ENCODE peak calls at places on chromosome 22, in eight cellular contexts. B is uterus; Y is activated CD4-positive, CD25-positive, alpha-beta regulatory T cell treated with anti-CD3 and anti-CD28 coated beads, Interleukin-2, amount 50 U/mL, for 16 hours; Q is pulmonary artery endothelial cell; D is activated CD4-positive, alpha-beta T cell treated with anti-CD3 and anti-CD28 coated beads for 1 hour; E is hepatocyte; K is iris pigment epithelial cell; A is A549. C is an unnamed sample.
A peak's percentile ranks its signal among the peaks of the same experiment; 100 is the strongest.

GRCh38 chr22:29820941-29821789 is 16.9 kb downstream of the ASCC2 start:
- DNase-seq in A (peak; percentile 46), D (no peak), Y (no peak), E (peak; percentile 92), B (no peak), K (peak; percentile 97), Q (peak; percentile 68), C (peak; percentile 57)

GRCh38 chr22:38427465-38427864 is 27.5 kb downstream of the KCNJ4 start:
- DNase-seq in E (no peak), Y (no peak), A (no peak), D (no peak), Q (no peak), K (no peak), B (no peak), C (no peak)

GRCh38 chr22:35622132-35622913 is 5.2 kb upstream of the MB start:
- DNase-seq in Q (no peak), E (peak; percentile 39), A (no peak), K (no peak), D (no peak), Y (no peak), B (no peak), C (no peak)

GRCh38 chr22:32764330-32765116 is 37.0 kb upstream of the TIMP3 start:
- DNase-seq in Y (no peak), B (peak; percentile 84), Q (no peak), K (peak; percentile 95), E (peak; percentile 50), D (no peak), A (no peak), C (no peak)

GRCh38 chr22:29079218-29079901 is 6.5 kb downstream of the KREMEN1 start:
- DNase-seq in Q (no peak), K (no peak), B (no peak), D (no peak), E (peak; percentile 37), A (no peak), Y (no peak), C (no peak)

GRCh38 chr22:29353860-29354259 is 34.5 kb downstream of the AP1B1 start:
- DNase-seq in B (no peak), D (no peak), K (no peak), Y (no peak), A (no peak), E (no peak), Q (no peak), C (no peak)

GRCh38 chr22:38474003-38474607 is 6.2 kb downstream of the KDELR3 start:
- DNase-seq in Q (no peak), E (no peak), B (no peak), D (no peak), K (no peak), A (no peak), Y (no peak), C (no peak)

GRCh38 chr22:20118572-20119020 is 1.6 kb upstream of the TRMT2A start:
- DNase-seq in K (no peak), A (no peak), E (no peak), Y (no peak), D (no peak), B (no peak), Q (no peak), C (no peak)

GRCh38 chr22:18998998-18999397 is 62.9 kb upstream of the PRODH start:
- DNase-seq in E (no peak), Q (no peak), Y (no peak), D (no peak), B (no peak), K (no peak), A (no peak), C (no peak)

GRCh38 chr22:24883426-24883825 is 63.1 kb downstream of the LHFPL7 start:
- DNase-seq in A (no peak), Y (no peak), D (no peak), Q (no peak), B (no peak), K (no peak), E (no peak), C (no peak)

GRCh38 chr22:24105018-24105360 is 76.3 kb upstream of the SUSD2 start:
- DNase-seq in A (no peak), E (peak; percentile 29), D (no peak), B (no peak), Y (no peak), K (peak; percentile 18), Q (no peak), C (no peak)

GRCh38 chr22:27630754-27631153 is 170.8 kb downstream of the MN1 start:
- DNase-seq in Y (no peak), D (no peak), E (no peak), K (no peak), B (no peak), Q (no peak), A (no peak), C (no peak)

GRCh38 chr22:20776624-20777405 is 2.9 kb downstream of the SERPIND1 start:
- DNase-seq in D (no peak), K (no peak), B (no peak), Y (no peak), A (no peak), Q (no peak), E (no peak), C (no peak)

GRCh38 chr22:50546326-50547230 is 879 bp downstream of the KLHDC7B start:
- DNase-seq in K (no peak), D (no peak), Q (no peak), Y (no peak), A (no peak), B (no peak), E (no peak), C (no peak)

GRCh38 chr22:47592791-47593190 is 830.3 kb downstream of the TBC1D22A start:
- DNase-seq in Q (no peak), E (no peak), B (no peak), Y (no peak), K (no peak), A (no peak), D (no peak), C (no peak)

GRCh38 chr22:25814685-25815084 is 72.7 kb downstream of the MYO18B start:
- DNase-seq in Q (no peak), E (no peak), A (no peak), Y (no peak), K (no peak), D (no peak), B (no peak), C (no peak)

GRCh38 chr22:19776433-19777031 is 16.0 kb downstream of the TBX1 start:
- DNase-seq in B (no peak), Q (no peak), D (no peak), Y (no peak), K (no peak), A (no peak), E (no peak), C (no peak)

GRCh38 chr22:22407061-22407460 is 101.5 kb downstream of the ZNF280B start:
- DNase-seq in B (no peak), E (no peak), Q (no peak), A (no peak), D (no peak), Y (no peak), K (no peak), C (no peak)

GRCh38 chr22:28246392-28246791 is 327.3 kb upstream of the PITPNB start:
- DNase-seq in Y (no peak), D (no peak), E (no peak), B (no peak), K (peak; percentile 85), Q (no peak), A (no peak), C (no peak)

GRCh38 chr22:48709453-48709852 is 1118.2 kb downstream of the BRD1 start:
- DNase-seq in D (no peak), B (no peak), E (no peak), A (no peak), Y (no peak), K (no peak), Q (no peak), C (no peak)

GRCh38 chr22:37267661-37268413 is 14.5 kb upstream of the CYTH4 start:
- DNase-seq in D (no peak), Y (no peak), Q (no peak), E (no peak), A (no peak), B (no peak), K (peak; percentile 18), C (no peak)

GRCh38 chr22:26322179-26322905 is 106.7 kb upstream of the ASPHD2 start:
- DNase-seq in B (no peak), A (no peak), D (no peak), Y (no peak), Q (no peak), K (peak; percentile 46), E (no peak), C (no peak)

GRCh38 chr22:41341990-41342389 is 39.8 kb upstream of the TEF start:
- DNase-seq in E (no peak), B (no peak), A (no peak), Y (no peak), D (no peak), K (peak; percentile 39), Q (no peak), C (no peak)

GRCh38 chr22:22944268-22944985 is 56.8 kb downstream of the IGLL5 start:
- DNase-seq in B (no peak), Q (no peak), K (no peak), D (no peak), E (peak; percentile 3), A (no peak), Y (no peak), C (no peak)